ENCODE peak calls at places on chromosomes 11 and 22, in five cellular contexts. One of them, this sample, is unnamed.

GRCh38 chr22:36921309-36922096 is 8.1 kb downstream of the CSF2RB start:
- DNase-seq in nucleus accumbens: no peak
- DNase-seq in stimulated activated CD4-positive, alpha-beta T cell treated with anti-CD3 and anti-CD28 coated beads, Interleukin-15, amount 100 ng/mL, for 24 hours: no peak
- DNase-seq in ACHN: no peak
- DNase-seq in GM04503: no peak
- DNase-seq in this sample: no peak

GRCh38 chr11:115674176-115674575 is 170.0 kb upstream of the CADM1 start:
- DNase-seq in nucleus accumbens: peak
- DNase-seq in stimulated activated CD4-positive, alpha-beta T cell treated with anti-CD3 and anti-CD28 coated beads, Interleukin-15, amount 100 ng/mL, for 24 hours: no peak
- DNase-seq in ACHN: no peak
- DNase-seq in GM04503: peak
- DNase-seq in this sample: no peak

GRCh38 chr11:118892515-118892914 is 8.8 kb downstream of the CXCR5 start:
- DNase-seq in nucleus accumbens: no peak
- DNase-seq in stimulated activated CD4-positive, alpha-beta T cell treated with anti-CD3 and anti-CD28 coated beads, Interleukin-15, amount 100 ng/mL, for 24 hours: peak
- DNase-seq in ACHN: no peak
- DNase-seq in GM04503: no peak
- DNase-seq in this sample: peak

GRCh38 chr22:46233231-46233630 is 16.9 kb downstream of the CDPF1 start:
- DNase-seq in nucleus accumbens: peak
- DNase-seq in stimulated activated CD4-positive, alpha-beta T cell treated with anti-CD3 and anti-CD28 coated beads, Interleukin-15, amount 100 ng/mL, for 24 hours: no peak
- DNase-seq in ACHN: peak
- DNase-seq in GM04503: no peak
- DNase-seq in this sample: no peak

GRCh38 chr22:49554741-49555140 is 272.9 kb downstream of the BRD1 start:
- DNase-seq in nucleus accumbens: no peak
- DNase-seq in stimulated activated CD4-positive, alpha-beta T cell treated with anti-CD3 and anti-CD28 coated beads, Interleukin-15, amount 100 ng/mL, for 24 hours: no peak
- DNase-seq in ACHN: no peak
- DNase-seq in GM04503: no peak
- DNase-seq in this sample: no peak

GRCh38 chr11:2983908-2984307 is 8.2 kb downstream of the NAP1L4 start:
- DNase-seq in nucleus accumbens: no peak
- DNase-seq in stimulated activated CD4-positive, alpha-beta T cell treated with anti-CD3 and anti-CD28 coated beads, Interleukin-15, amount 100 ng/mL, for 24 hours: no peak
- DNase-seq in ACHN: no peak
- DNase-seq in GM04503: no peak
- DNase-seq in this sample: no peak

GRCh38 chr11:134537296-134537695 is 125.3 kb upstream of the B3GAT1 start:
- DNase-seq in nucleus accumbens: no peak
- DNase-seq in stimulated activated CD4-positive, alpha-beta T cell treated with anti-CD3 and anti-CD28 coated beads, Interleukin-15, amount 100 ng/mL, for 24 hours: no peak
- DNase-seq in ACHN: no peak
- DNase-seq in GM04503: no peak
- DNase-seq in this sample: no peak

GRCh38 chr11:69862331-69862761 is 43.1 kb upstream of the FGF3 start:
- DNase-seq in nucleus accumbens: no peak
- DNase-seq in stimulated activated CD4-positive, alpha-beta T cell treated with anti-CD3 and anti-CD28 coated beads, Interleukin-15, amount 100 ng/mL, for 24 hours: no peak
- DNase-seq in ACHN: no peak
- DNase-seq in GM04503: no peak
- DNase-seq in this sample: no peak

GRCh38 chr11:69909561-69910518 is 90.6 kb upstream of the FGF3 start:
- DNase-seq in nucleus accumbens: no peak
- DNase-seq in stimulated activated CD4-positive, alpha-beta T cell treated with anti-CD3 and anti-CD28 coated beads, Interleukin-15, amount 100 ng/mL, for 24 hours: peak
- DNase-seq in ACHN: no peak
- DNase-seq in GM04503: no peak
- DNase-seq in this sample: no peak

GRCh38 chr22:23109441-23109978 is 32.3 kb downstream of the RSPH14 start:
- DNase-seq in nucleus accumbens: no peak
- DNase-seq in stimulated activated CD4-positive, alpha-beta T cell treated with anti-CD3 and anti-CD28 coated beads, Interleukin-15, amount 100 ng/mL, for 24 hours: no peak
- DNase-seq in ACHN: no peak
- DNase-seq in GM04503: no peak
- DNase-seq in this sample: no peak

GRCh38 chr22:20795014-20795413 is 21.1 kb downstream of the SERPIND1 start:
- DNase-seq in nucleus accumbens: no peak
- DNase-seq in stimulated activated CD4-positive, alpha-beta T cell treated with anti-CD3 and anti-CD28 coated beads, Interleukin-15, amount 100 ng/mL, for 24 hours: no peak
- DNase-seq in ACHN: no peak
- DNase-seq in GM04503: no peak
- DNase-seq in this sample: no peak

GRCh38 chr11:114141863-114142590 is 82.5 kb downstream of the ZBTB16 start:
- DNase-seq in nucleus accumbens: no peak
- DNase-seq in stimulated activated CD4-positive, alpha-beta T cell treated with anti-CD3 and anti-CD28 coated beads, Interleukin-15, amount 100 ng/mL, for 24 hours: no peak
- DNase-seq in ACHN: no peak
- DNase-seq in GM04503: no peak
- DNase-seq in this sample: no peak

GRCh38 chr11:78310500-78310909 is 107.1 kb downstream of the GAB2 start:
- DNase-seq in nucleus accumbens: no peak
- DNase-seq in stimulated activated CD4-positive, alpha-beta T cell treated with anti-CD3 and anti-CD28 coated beads, Interleukin-15, amount 100 ng/mL, for 24 hours: no peak
- DNase-seq in ACHN: no peak
- DNase-seq in GM04503: no peak
- DNase-seq in this sample: no peak

GRCh38 chr11:103396237-103396636 is 287.0 kb downstream of the DYNC2H1 start:
- DNase-seq in nucleus accumbens: no peak
- DNase-seq in stimulated activated CD4-positive, alpha-beta T cell treated with anti-CD3 and anti-CD28 coated beads, Interleukin-15, amount 100 ng/mL, for 24 hours: no peak
- DNase-seq in ACHN: no peak
- DNase-seq in GM04503: no peak
- DNase-seq in this sample: no peak

GRCh38 chr22:39546889-39547586 is 14.5 kb upstream of the RPS19BP1 start:
- DNase-seq in nucleus accumbens: peak
- DNase-seq in stimulated activated CD4-positive, alpha-beta T cell treated with anti-CD3 and anti-CD28 coated beads, Interleukin-15, amount 100 ng/mL, for 24 hours: no peak
- DNase-seq in ACHN: peak
- DNase-seq in GM04503: no peak
- DNase-seq in this sample: no peak

GRCh38 chr11:12298610-12299009 is 78.8 kb upstream of the PARVA start:
- DNase-seq in nucleus accumbens: no peak
- DNase-seq in stimulated activated CD4-positive, alpha-beta T cell treated with anti-CD3 and anti-CD28 coated beads, Interleukin-15, amount 100 ng/mL, for 24 hours: no peak
- DNase-seq in ACHN: no peak
- DNase-seq in GM04503: no peak
- DNase-seq in this sample: no peak

GRCh38 chr22:37340331-37341262 is 58.3 kb downstream of the CYTH4 start:
- DNase-seq in nucleus accumbens: no peak
- DNase-seq in stimulated activated CD4-positive, alpha-beta T cell treated with anti-CD3 and anti-CD28 coated beads, Interleukin-15, amount 100 ng/mL, for 24 hours: no peak
- DNase-seq in ACHN: no peak
- DNase-seq in GM04503: no peak
- DNase-seq in this sample: peak

GRCh38 chr11:23359297-23359696 is 499.0 kb upstream of the CCDC179 start:
- DNase-seq in nucleus accumbens: no peak
- DNase-seq in stimulated activated CD4-positive, alpha-beta T cell treated with anti-CD3 and anti-CD28 coated beads, Interleukin-15, amount 100 ng/mL, for 24 hours: no peak
- DNase-seq in ACHN: no peak
- DNase-seq in GM04503: peak
- DNase-seq in this sample: no peak

GRCh38 chr22:43004362-43005035 is 10.4 kb downstream of the PACSIN2 start:
- DNase-seq in nucleus accumbens: no peak
- DNase-seq in stimulated activated CD4-positive, alpha-beta T cell treated with anti-CD3 and anti-CD28 coated beads, Interleukin-15, amount 100 ng/mL, for 24 hours: no peak
- DNase-seq in ACHN: no peak
- DNase-seq in GM04503: no peak
- DNase-seq in this sample: no peak

GRCh38 chr11:114163231-114163631 is 103.7 kb downstream of the ZBTB16 start:
- DNase-seq in nucleus accumbens: no peak
- DNase-seq in stimulated activated CD4-positive, alpha-beta T cell treated with anti-CD3 and anti-CD28 coated beads, Interleukin-15, amount 100 ng/mL, for 24 hours: no peak
- DNase-seq in ACHN: no peak
- DNase-seq in GM04503: no peak
- DNase-seq in this sample: no peak

GRCh38 chr11:16239130-16240105 is 116.9 kb downstream of the SOX6 start:
- DNase-seq in nucleus accumbens: no peak
- DNase-seq in stimulated activated CD4-positive, alpha-beta T cell treated with anti-CD3 and anti-CD28 coated beads, Interleukin-15, amount 100 ng/mL, for 24 hours: no peak
- DNase-seq in ACHN: no peak
- DNase-seq in GM04503: no peak
- DNase-seq in this sample: no peak